ENCODE peak calls at places on chromosome 17, in eight cellular contexts. M, V, P, F, Q, T, L and I are unnamed samples.

GRCh38 chr17:521561-522325 is 169.1 kb upstream of the RPH3AL start:
- DNase-seq in M (no peak), V (no peak), P (no peak), F (no peak), Q (no peak), T (no peak), L (peak), I (no peak)

GRCh38 chr17:6303664-6304063 is 131.3 kb downstream of the AIPL1 start:
- DNase-seq in M (no peak), V (peak), P (peak), F (no peak), Q (peak), T (no peak), L (peak), I (no peak)

GRCh38 chr17:56786989-56787482 is 46.7 kb downstream of the C17orf67 start:
- DNase-seq in M (no peak), V (no peak), P (peak), F (peak), Q (peak), T (peak), L (peak), I (no peak)

GRCh38 chr17:4560837-4561241 is 462 bp upstream of the GGT6 start:
- DNase-seq in M (no peak), V (no peak), P (no peak), F (no peak), Q (no peak), T (no peak), L (no peak), I (peak)

GRCh38 chr17:38702900-38703741 is 2.0 kb upstream of the MLLT6 start:
- DNase-seq in M (peak), V (no peak), P (peak), F (no peak), Q (no peak), T (peak), L (peak), I (no peak)

GRCh38 chr17:50213026-50214015 is 11.9 kb upstream of the COL1A1 start:
- DNase-seq in M (no peak), V (no peak), P (peak), F (no peak), Q (peak), T (peak), L (no peak), I (peak)

GRCh38 chr17:33520404-33521032 is 227.4 kb upstream of the ASIC2 start:
- DNase-seq in M (peak), V (peak), P (peak), F (no peak), Q (peak), T (peak), L (no peak), I (peak)

GRCh38 chr17:17841620-17842025 is 4.8 kb upstream of the SREBF1 start:
- DNase-seq in M (no peak), V (no peak), P (no peak), F (no peak), Q (no peak), T (no peak), L (no peak), I (no peak)

GRCh38 chr17:9021158-9021984 is at the start of gene NTN1:
- DNase-seq in M (peak), V (peak), P (peak), F (peak), Q (no peak), T (peak), L (peak), I (no peak)

GRCh38 chr17:15334266-15334665 is 7.1 kb downstream of the TEKT3 start:
- DNase-seq in M (no peak), V (no peak), P (no peak), F (no peak), Q (peak), T (no peak), L (no peak), I (no peak)

GRCh38 chr17:78933025-78933958 is 8.1 kb upstream of the TIMP2 start:
- DNase-seq in M (no peak), V (no peak), P (peak), F (peak), Q (peak), T (peak), L (peak), I (peak)

GRCh38 chr17:80894439-80894721 is 97.3 kb upstream of the CHMP6 start:
- DNase-seq in M (no peak), V (no peak), P (no peak), F (no peak), Q (peak), T (no peak), L (no peak), I (no peak)
- TF ChIP-seq CTCF in M (no peak), V (no peak), P (no peak), F (no peak), Q (no peak), T (no peak), L (peak), I (no peak)

GRCh38 chr17:48184721-48185120 is 77.2 kb downstream of the SNX11 start:
- DNase-seq in M (no peak), V (no peak), P (no peak), F (no peak), Q (no peak), T (no peak), L (no peak), I (no peak)

GRCh38 chr17:48179071-48179945 is 71.7 kb downstream of the SNX11 start:
- DNase-seq in M (no peak), V (no peak), P (no peak), F (no peak), Q (no peak), T (no peak), L (peak), I (no peak)

GRCh38 chr17:48178327-48178726 is 70.8 kb downstream of the SNX11 start:
- DNase-seq in M (no peak), V (no peak), P (no peak), F (no peak), Q (no peak), T (no peak), L (no peak), I (no peak)

GRCh38 chr17:48180842-48181241 is 73.3 kb downstream of the SNX11 start:
- DNase-seq in M (no peak), V (no peak), P (no peak), F (no peak), Q (no peak), T (no peak), L (no peak), I (no peak)

GRCh38 chr17:48181653-48182052 is 74.1 kb downstream of the SNX11 start:
- DNase-seq in M (no peak), V (peak), P (no peak), F (no peak), Q (peak), T (peak), L (peak), I (no peak)
- TF ChIP-seq CTCF in M (no peak), V (no peak), P (peak), F (no peak), Q (peak), T (peak), L (peak), I (no peak)

GRCh38 chr17:10318540-10318939 is 54.3 kb downstream of the MYH13 start:
- DNase-seq in M (no peak), V (no peak), P (no peak), F (no peak), Q (no peak), T (no peak), L (no peak), I (no peak)

GRCh38 chr17:10314332-10314731 is 58.5 kb downstream of the MYH13 start:
- DNase-seq in M (no peak), V (no peak), P (no peak), F (peak), Q (no peak), T (no peak), L (no peak), I (no peak)

GRCh38 chr17:10313037-10313672 is 59.7 kb downstream of the MYH13 start:
- DNase-seq in M (no peak), V (no peak), P (no peak), F (peak), Q (no peak), T (no peak), L (no peak), I (no peak)

DNA sequence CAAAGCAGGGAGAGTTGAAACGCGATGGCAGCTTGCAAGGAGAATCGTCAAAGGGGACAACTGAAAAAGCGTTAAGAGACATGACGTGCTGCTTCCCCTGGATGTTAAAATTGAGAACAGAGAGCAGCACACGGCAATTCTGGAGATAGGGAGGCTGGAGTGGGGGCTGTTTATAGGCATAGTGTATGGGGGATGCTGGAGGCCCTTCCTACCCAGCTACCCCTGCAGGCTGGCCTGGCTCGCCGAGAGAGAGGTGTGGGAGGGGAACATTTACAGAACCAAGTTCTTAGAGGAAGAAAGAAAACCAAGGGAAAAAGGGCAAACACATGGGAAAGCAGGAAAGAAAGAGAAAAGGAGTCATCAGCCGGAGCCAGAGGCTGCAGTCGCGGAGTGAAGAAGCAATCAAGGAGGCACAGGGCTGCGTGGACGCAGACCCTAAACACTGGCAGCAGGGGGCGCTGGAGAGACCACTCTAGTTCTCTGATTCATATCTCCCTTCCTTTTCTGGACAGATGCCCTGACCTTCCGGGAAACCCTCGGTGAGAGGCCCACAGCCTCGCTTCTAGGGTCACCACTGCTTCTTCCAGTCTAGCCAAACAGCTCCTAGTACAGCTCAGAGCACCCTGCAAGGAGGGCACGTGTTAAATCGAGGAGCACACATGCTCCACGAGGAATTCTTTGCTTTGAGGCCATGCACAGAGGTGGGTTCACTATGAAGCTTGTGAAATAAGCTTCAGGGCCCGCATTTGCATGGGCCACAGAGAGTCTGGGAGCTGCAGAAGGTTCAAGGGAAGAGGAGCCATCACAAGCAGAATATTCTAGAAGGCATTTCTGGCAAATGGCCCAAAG is 55.6 kb downstream of the MYH13 start:
- DNase-seq in M (no peak), V (peak), P (peak), F (peak), Q (peak), T (peak), L (no peak), I (peak)
- TF ChIP-seq CTCF in M (no peak), V (peak), P (peak), F (no peak), Q (peak), T (peak), L (peak), I (no peak)

DNA sequence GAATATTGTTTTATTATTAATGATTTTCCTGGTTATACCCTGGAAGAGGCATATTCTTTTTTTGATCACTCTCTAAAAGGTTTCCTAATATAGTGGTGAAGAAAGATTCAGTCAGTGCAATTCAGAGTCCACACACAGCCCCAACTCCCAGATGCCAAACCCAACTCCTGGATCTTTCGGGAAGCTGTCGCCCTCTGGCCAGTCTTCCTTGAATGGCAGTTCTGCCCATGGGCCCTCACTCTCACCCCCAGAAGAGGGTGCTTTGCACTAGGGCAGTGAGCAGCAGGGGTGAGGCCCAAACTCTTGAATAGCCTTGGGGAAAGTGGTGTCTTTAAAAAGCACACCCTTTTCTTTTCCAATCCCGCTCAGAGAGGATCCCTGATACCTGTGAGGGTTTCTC is 11.0 kb downstream of the KRT32 start:
- DNase-seq in M (no peak), V (no peak), P (no peak), F (no peak), Q (peak), T (no peak), L (no peak), I (no peak)
- TF ChIP-seq CTCF in M (no peak), V (no peak), P (no peak), F (no peak), Q (no peak), T (no peak), L (peak), I (no peak)

GRCh38 chr17:53950207-53950857 is 127.6 kb downstream of the KIF2B start:
- DNase-seq in M (no peak), V (peak), P (peak), F (no peak), Q (peak), T (no peak), L (no peak), I (no peak)
- TF ChIP-seq CTCF in M (no peak), V (peak), P (peak), F (no peak), Q (no peak), T (no peak), L (no peak), I (no peak)

GRCh38 chr17:73956595-73957465 is 246.6 kb upstream of the RPL38 start:
- DNase-seq in M (peak), V (peak), P (peak), F (peak), Q (peak), T (peak), L (no peak), I (no peak)
- TF ChIP-seq CTCF in M (no peak), V (peak), P (peak), F (no peak), Q (peak), T (peak), L (peak), I (no peak)

GRCh38 chr17:29682054-29682453 is 59.3 kb upstream of the CORO6 start:
- DNase-seq in M (no peak), V (no peak), P (peak), F (no peak), Q (no peak), T (no peak), L (no peak), I (no peak)
- TF ChIP-seq CTCF in M (no peak), V (no peak), P (peak), F (no peak), Q (no peak), T (no peak), L (peak), I (no peak)

DNA sequence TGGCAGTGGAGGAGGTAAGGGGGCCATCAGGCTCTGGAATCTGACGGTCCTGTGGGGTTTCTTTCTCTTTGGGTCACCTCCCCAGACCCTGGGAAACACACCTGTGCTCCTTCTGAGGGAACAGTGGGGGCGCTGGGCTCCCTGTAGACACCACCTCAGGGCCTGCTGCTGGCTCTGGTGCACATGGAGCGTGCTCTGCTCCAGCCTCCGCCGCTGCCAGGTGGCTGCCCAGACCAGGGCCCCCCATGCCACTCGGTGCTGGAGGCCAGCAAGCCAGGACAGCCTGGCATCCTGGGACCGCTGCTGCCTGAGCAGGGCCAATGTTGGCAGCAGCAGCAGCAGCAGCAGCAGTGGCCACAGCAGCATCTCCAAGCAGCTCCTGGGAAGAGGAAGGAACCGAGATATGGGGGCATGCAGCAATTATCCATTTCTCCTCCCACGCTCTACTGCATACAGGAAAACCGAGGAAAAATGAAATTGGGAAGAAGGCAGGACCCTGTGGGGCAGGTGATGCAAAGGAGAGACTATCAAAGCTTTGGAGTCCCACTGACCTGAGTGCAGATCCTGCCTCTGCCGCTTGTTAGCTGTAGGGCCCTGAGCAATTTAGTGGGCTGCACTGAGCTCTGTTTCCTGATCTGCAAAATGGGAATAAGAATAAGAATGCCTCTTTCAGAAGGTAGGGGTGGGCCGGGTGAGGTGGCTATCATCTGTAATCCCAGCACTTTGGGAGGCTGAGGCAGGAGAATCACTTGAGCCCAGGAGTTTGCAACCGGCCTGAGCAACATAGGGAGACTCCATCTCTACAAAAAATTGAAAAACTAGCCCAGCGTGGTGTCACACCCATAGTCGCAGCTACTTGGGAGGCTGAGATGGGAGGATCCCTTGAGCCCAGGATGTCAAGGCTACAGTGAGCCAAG is 820 bp downstream of the GHDC start:
- DNase-seq in M (no peak), V (no peak), P (peak), F (no peak), Q (no peak), T (no peak), L (no peak), I (no peak)
- TF ChIP-seq CTCF in M (no peak), V (no peak), P (peak), F (no peak), Q (no peak), T (no peak), L (no peak), I (no peak)

GRCh38 chr17:58413684-58414083 is 3.6 kb downstream of the RNF43 start:
- DNase-seq in M (no peak), V (no peak), P (no peak), F (no peak), Q (no peak), T (no peak), L (no peak), I (no peak)

GRCh38 chr17:58414596-58414997 is 2.7 kb downstream of the RNF43 start:
- DNase-seq in M (no peak), V (no peak), P (no peak), F (no peak), Q (no peak), T (no peak), L (no peak), I (no peak)

GRCh38 chr17:58416937-58417299 is 416 bp downstream of the RNF43 start:
- DNase-seq in M (no peak), V (no peak), P (no peak), F (no peak), Q (no peak), T (no peak), L (no peak), I (no peak)

GRCh38 chr17:58416396-58416795 is 938 bp downstream of the RNF43 start:
- DNase-seq in M (no peak), V (no peak), P (no peak), F (no peak), Q (no peak), T (no peak), L (no peak), I (no peak)

DNA sequence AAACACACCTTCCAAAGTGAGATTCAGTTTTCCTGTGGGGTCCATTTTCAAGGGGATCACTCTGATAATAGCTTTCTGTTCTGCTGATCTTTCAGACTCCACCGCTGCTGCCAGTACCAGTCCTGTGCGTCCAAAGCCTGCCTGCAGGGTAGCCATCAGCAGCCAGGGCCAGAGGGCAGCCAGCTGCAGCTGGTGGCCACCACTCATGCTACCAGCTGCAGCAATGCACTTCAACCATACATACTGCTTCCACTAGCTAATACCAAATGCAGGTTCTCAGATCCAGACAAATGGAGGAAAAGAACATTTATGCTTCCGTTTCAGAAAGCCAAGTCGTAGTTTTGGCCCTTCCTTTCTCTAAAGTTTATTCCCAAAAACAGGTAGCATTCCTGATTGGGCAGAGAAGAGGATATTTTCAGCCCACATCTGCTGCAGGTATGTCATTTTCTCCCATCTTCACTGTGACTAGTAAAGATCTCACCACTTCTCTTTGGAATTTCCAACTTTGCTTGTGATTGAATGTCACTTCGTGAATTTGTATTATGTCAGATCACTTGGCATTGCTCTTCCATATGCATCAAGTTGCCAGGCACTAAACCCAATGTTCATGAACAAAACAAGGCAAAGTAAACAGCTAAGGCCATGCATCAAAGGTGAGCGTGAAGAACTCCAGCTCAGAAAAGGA is 1.8 kb downstream of the RNF43 start:
- DNase-seq in M (no peak), V (peak), P (no peak), F (no peak), Q (no peak), T (peak), L (no peak), I (no peak)
- TF ChIP-seq CTCF in M (no peak), V (no peak), P (no peak), F (no peak), Q (no peak), T (peak), L (no peak), I (no peak)